ENCODE peak calls at places on chromosomes 1 and 21, in six cellular contexts. V is CD4-positive, CD25-positive, alpha-beta regulatory T cell; E is effector memory CD4-positive, alpha-beta T cell; U is GM23338; I is endodermal cell; T is CD8-positive, alpha-beta T cell. L is an unnamed sample. For H3K4me1, the result is how much of the 10 kb centered on the place peaks cover.

GRCh38 chr21:44755227-44755626 is 43.9 kb upstream of the TSPEAR start:
- DNase-seq in V (no peak), U (no peak), E (no peak), I (no peak), T (no peak), L (no peak)

GRCh38 chr1:101567582-101568189 is 330.9 kb downstream of the S1PR1 start:
- DNase-seq in I (peak), V (peak), E (no peak), U (peak), T (peak), L (no peak)

GRCh38 chr1:119097380-119097779 is 43.1 kb downstream of the WARS2 start:
- DNase-seq in U (no peak), I (no peak), V (no peak), T (no peak), E (no peak), L (no peak)

GRCh38 chr1:59601032-59601431 is 213.7 kb upstream of the HOOK1 start:
- DNase-seq in V (no peak), E (no peak), T (no peak), I (peak), U (peak), L (no peak)

GRCh38 chr1:20366766-20367602 is 76.3 kb downstream of the VWA5B1 start:
- DNase-seq in I (peak), T (no peak), V (no peak), U (peak), E (no peak), L (no peak)

GRCh38 chr1:98019747-98020146 is 98.9 kb upstream of the DPYD start:
- DNase-seq in I (no peak), V (no peak), T (no peak), E (no peak), U (no peak), L (no peak)

GRCh38 chr1:12477936-12478611 is 139.9 kb downstream of the DHRS3 start:
- DNase-seq in I (no peak), U (peak), T (no peak), E (no peak), V (no peak), L (peak)

GRCh38 chr1:170581041-170581440 is 49.1 kb downstream of the GORAB start:
- DNase-seq in V (no peak), E (no peak), I (peak), U (no peak), T (no peak), L (no peak)

GRCh38 chr1:85200870-85201339 is at the start of gene SYDE2:
- DNase-seq in E (peak), T (peak), I (peak), V (peak), U (peak), L (peak)

GRCh38 chr1:66300280-66300973 is 233.5 kb upstream of the SGIP1 start:
- DNase-seq in T (no peak), U (no peak), V (no peak), E (no peak), I (no peak), L (no peak)
- H3K4me3 ChIP-seq in T (no peak), U (no peak), V (peak), E (peak), I (no peak), L (no peak)

DNA sequence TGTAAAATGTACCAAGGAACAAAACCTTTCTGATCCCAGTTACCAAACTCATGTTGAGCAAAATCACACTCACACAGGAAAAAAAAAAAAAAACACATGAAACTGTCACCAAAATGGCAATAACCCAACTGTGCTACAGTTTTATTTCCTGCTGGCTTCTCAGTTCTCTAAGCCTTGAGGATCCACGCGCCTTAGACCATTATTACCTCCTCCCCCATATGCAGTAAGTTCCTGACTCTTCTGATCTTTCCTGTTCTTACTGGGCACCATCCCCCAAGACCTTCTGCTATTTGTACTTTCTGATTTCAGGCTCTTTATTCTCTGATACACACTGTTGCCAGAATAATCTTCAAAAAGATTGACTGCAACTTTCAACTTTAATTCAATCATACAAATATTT is 79.6 kb downstream of the SLC45A1 start:
- DNase-seq in I (no peak), T (no peak), U (no peak), E (no peak), V (no peak), L (peak)
- H3K4me1 ChIP-seq in I (under half), T (under half), U (under half), E (under half), V (under half), L (half or more)

DNA sequence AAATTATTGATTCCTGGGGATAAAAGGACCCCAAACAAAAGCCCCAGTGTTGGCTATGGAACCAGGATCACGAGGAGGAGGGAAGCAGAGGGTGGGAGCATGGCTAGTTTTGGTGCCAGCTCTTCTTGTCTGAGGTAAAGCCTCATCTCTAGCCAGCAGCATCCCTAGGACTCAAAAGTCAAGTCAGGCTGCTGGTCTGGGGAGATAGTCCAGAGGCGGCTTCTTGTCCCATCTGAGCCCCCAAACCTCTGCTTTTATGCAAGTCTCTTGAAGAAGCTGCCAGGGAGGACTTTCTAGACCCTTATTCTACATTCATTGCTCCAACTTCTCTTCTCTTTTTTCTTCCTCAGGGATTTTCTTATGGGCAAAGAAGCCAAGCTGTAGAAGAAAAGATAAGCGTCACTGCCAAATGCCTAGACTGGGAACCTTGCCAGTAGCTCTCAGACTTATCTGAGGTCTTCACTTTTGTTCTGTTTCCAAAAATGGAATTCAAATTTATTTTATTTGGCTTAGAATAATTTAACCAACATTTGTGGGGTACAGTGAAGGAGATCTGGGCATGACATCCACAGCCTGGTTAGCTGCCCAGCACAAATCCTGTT is 6.9 kb upstream of the ANKRD35 start:
- DNase-seq in T (no peak), V (no peak), I (no peak), E (no peak), U (no peak), L (no peak)
- H3K4me3 ChIP-seq in T (no peak), V (no peak), I (peak), E (no peak), U (peak), L (no peak)

GRCh38 chr1:2133039-2133878 is 61.3 kb downstream of the FAAP20 start:
- DNase-seq in T (peak), I (peak), U (peak), V (peak), E (peak), L (peak)

GRCh38 chr1:2133879-2134215 is 60.7 kb downstream of the FAAP20 start:
- DNase-seq in I (no peak), T (no peak), E (no peak), U (no peak), V (no peak), L (no peak)

GRCh38 chr1:2134604-2135307 is 59.8 kb downstream of the FAAP20 start:
- DNase-seq in U (no peak), V (no peak), E (no peak), I (no peak), T (no peak), L (no peak)

GRCh38 chr1:2135425-2135824 is 59.1 kb downstream of the FAAP20 start:
- DNase-seq in U (no peak), E (no peak), V (no peak), I (no peak), T (no peak), L (peak)

GRCh38 chr1:2134232-2134603 is 60.4 kb downstream of the FAAP20 start:
- DNase-seq in U (no peak), I (no peak), V (no peak), T (no peak), E (no peak), L (no peak)
- H3K4me1 ChIP-seq in U (under half), I (under half), V (under half), T (under half), E (under half), L (under half)

L was measured in PC-9.